ENCODE peak calls at places on chromosomes 5 and 9, in ten cellular contexts. One of them, this sample, is unnamed.

GRCh38 chr5:168282120-168282519 is 9.3 kb upstream of the WWC1 start:
- DNase-seq in CD4-positive, alpha-beta memory T cell: no peak
- DNase-seq in BJ: no peak
- DNase-seq in CD8-positive, alpha-beta T cell: no peak
- DNase-seq in IMR-90: peak
- DNase-seq in AG04449: peak
- DNase-seq in lower leg skin: no peak
- DNase-seq in foreskin fibroblast: peak
- DNase-seq in tibial artery: no peak
- DNase-seq in astrocyte: peak
- DNase-seq in this sample: peak

GRCh38 chr5:169610606-169611005 is 26.5 kb upstream of the DOCK2 start:
- DNase-seq in CD8-positive, alpha-beta T cell: no peak
- DNase-seq in AG04449: no peak
- DNase-seq in tibial artery: no peak
- DNase-seq in BJ: no peak
- DNase-seq in foreskin fibroblast: no peak
- DNase-seq in astrocyte: peak
- DNase-seq in IMR-90: peak
- DNase-seq in lower leg skin: no peak
- DNase-seq in CD4-positive, alpha-beta memory T cell: no peak
- DNase-seq in this sample: no peak

GRCh38 chr5:13567819-13568218 is 376.7 kb downstream of the DNAH5 start:
- DNase-seq in astrocyte: peak
- DNase-seq in AG04449: peak
- DNase-seq in CD4-positive, alpha-beta memory T cell: no peak
- DNase-seq in foreskin fibroblast: peak
- DNase-seq in tibial artery: no peak
- DNase-seq in IMR-90: peak
- DNase-seq in BJ: peak
- DNase-seq in lower leg skin: no peak
- DNase-seq in CD8-positive, alpha-beta T cell: no peak
- DNase-seq in this sample: peak

GRCh38 chr5:154086641-154087040 is 47.9 kb downstream of the MFAP3 start:
- DNase-seq in IMR-90: no peak
- DNase-seq in BJ: no peak
- DNase-seq in foreskin fibroblast: no peak
- DNase-seq in CD8-positive, alpha-beta T cell: no peak
- DNase-seq in tibial artery: no peak
- DNase-seq in lower leg skin: peak
- DNase-seq in AG04449: no peak
- DNase-seq in astrocyte: no peak
- DNase-seq in CD4-positive, alpha-beta memory T cell: no peak
- DNase-seq in this sample: peak

GRCh38 chr5:74020488-74020887 is 394.5 kb downstream of the ARHGEF28 start:
- DNase-seq in astrocyte: no peak
- DNase-seq in CD4-positive, alpha-beta memory T cell: no peak
- DNase-seq in BJ: no peak
- DNase-seq in tibial artery: no peak
- DNase-seq in AG04449: no peak
- DNase-seq in CD8-positive, alpha-beta T cell: no peak
- DNase-seq in foreskin fibroblast: no peak
- DNase-seq in IMR-90: no peak
- DNase-seq in lower leg skin: no peak
- DNase-seq in this sample: no peak

GRCh38 chr5:112390327-112390726 is 28.8 kb downstream of the EPB41L4A start:
- DNase-seq in IMR-90: no peak
- DNase-seq in astrocyte: no peak
- DNase-seq in foreskin fibroblast: no peak
- DNase-seq in CD4-positive, alpha-beta memory T cell: no peak
- DNase-seq in lower leg skin: no peak
- DNase-seq in BJ: no peak
- DNase-seq in AG04449: no peak
- DNase-seq in CD8-positive, alpha-beta T cell: no peak
- DNase-seq in tibial artery: no peak
- DNase-seq in this sample: no peak

GRCh38 chr9:115042781-115043509 is 75.0 kb downstream of the TNC start:
- DNase-seq in lower leg skin: no peak
- DNase-seq in AG04449: peak
- DNase-seq in astrocyte: peak
- DNase-seq in foreskin fibroblast: no peak
- DNase-seq in CD4-positive, alpha-beta memory T cell: no peak
- DNase-seq in BJ: no peak
- DNase-seq in tibial artery: peak
- DNase-seq in IMR-90: no peak
- DNase-seq in CD8-positive, alpha-beta T cell: no peak
- DNase-seq in this sample: no peak

GRCh38 chr9:113299800-113300292 is 3.3 kb downstream of the RNF183 start:
- DNase-seq in AG04449: no peak
- DNase-seq in tibial artery: no peak
- DNase-seq in foreskin fibroblast: no peak
- DNase-seq in CD4-positive, alpha-beta memory T cell: no peak
- DNase-seq in IMR-90: no peak
- DNase-seq in astrocyte: no peak
- DNase-seq in lower leg skin: no peak
- DNase-seq in CD8-positive, alpha-beta T cell: no peak
- DNase-seq in BJ: no peak
- DNase-seq in this sample: no peak

GRCh38 chr9:5321058-5321457 is 16.5 kb upstream of the RLN2 start:
- DNase-seq in tibial artery: no peak
- DNase-seq in CD4-positive, alpha-beta memory T cell: no peak
- DNase-seq in CD8-positive, alpha-beta T cell: no peak
- DNase-seq in BJ: no peak
- DNase-seq in astrocyte: no peak
- DNase-seq in IMR-90: peak
- DNase-seq in foreskin fibroblast: no peak
- DNase-seq in AG04449: no peak
- DNase-seq in lower leg skin: no peak
- DNase-seq in this sample: no peak

GRCh38 chr5:34491251-34491620 is 164.9 kb upstream of the RAI14 start:
- DNase-seq in IMR-90: peak
- DNase-seq in BJ: peak
- DNase-seq in tibial artery: no peak
- DNase-seq in CD8-positive, alpha-beta T cell: no peak
- DNase-seq in AG04449: no peak
- DNase-seq in astrocyte: no peak
- DNase-seq in CD4-positive, alpha-beta memory T cell: no peak
- DNase-seq in lower leg skin: no peak
- DNase-seq in foreskin fibroblast: no peak
- DNase-seq in this sample: no peak

GRCh38 chr9:73213300-73213699 is 61.6 kb downstream of the ANXA1 start:
- DNase-seq in CD4-positive, alpha-beta memory T cell: no peak
- DNase-seq in astrocyte: no peak
- DNase-seq in IMR-90: no peak
- DNase-seq in tibial artery: no peak
- DNase-seq in foreskin fibroblast: no peak
- DNase-seq in AG04449: no peak
- DNase-seq in CD8-positive, alpha-beta T cell: no peak
- DNase-seq in BJ: no peak
- DNase-seq in lower leg skin: no peak
- DNase-seq in this sample: no peak

GRCh38 chr9:99345451-99345850 is 123.4 kb downstream of the SEC61B start:
- DNase-seq in CD4-positive, alpha-beta memory T cell: no peak
- DNase-seq in BJ: no peak
- DNase-seq in astrocyte: no peak
- DNase-seq in CD8-positive, alpha-beta T cell: no peak
- DNase-seq in AG04449: no peak
- DNase-seq in tibial artery: no peak
- DNase-seq in foreskin fibroblast: no peak
- DNase-seq in IMR-90: no peak
- DNase-seq in lower leg skin: no peak
- DNase-seq in this sample: no peak

GRCh38 chr9:99345936-99346335 is 123.9 kb downstream of the SEC61B start:
- DNase-seq in CD8-positive, alpha-beta T cell: no peak
- DNase-seq in BJ: no peak
- DNase-seq in foreskin fibroblast: peak
- DNase-seq in tibial artery: no peak
- DNase-seq in IMR-90: peak
- DNase-seq in CD4-positive, alpha-beta memory T cell: no peak
- DNase-seq in lower leg skin: no peak
- DNase-seq in astrocyte: peak
- DNase-seq in AG04449: no peak
- DNase-seq in this sample: no peak

GRCh38 chr9:99349870-99350269 is 127.8 kb downstream of the SEC61B start:
- DNase-seq in foreskin fibroblast: no peak
- DNase-seq in astrocyte: no peak
- DNase-seq in AG04449: no peak
- DNase-seq in lower leg skin: no peak
- DNase-seq in CD4-positive, alpha-beta memory T cell: no peak
- DNase-seq in BJ: no peak
- DNase-seq in tibial artery: no peak
- DNase-seq in CD8-positive, alpha-beta T cell: no peak
- DNase-seq in IMR-90: no peak
- DNase-seq in this sample: no peak

GRCh38 chr9:99348289-99348688 is 126.2 kb downstream of the SEC61B start:
- DNase-seq in foreskin fibroblast: no peak
- DNase-seq in astrocyte: no peak
- DNase-seq in lower leg skin: no peak
- DNase-seq in AG04449: no peak
- DNase-seq in IMR-90: no peak
- DNase-seq in BJ: no peak
- DNase-seq in CD4-positive, alpha-beta memory T cell: no peak
- DNase-seq in tibial artery: no peak
- DNase-seq in CD8-positive, alpha-beta T cell: no peak
- DNase-seq in this sample: no peak

GRCh38 chr9:99347556-99347955 is 125.5 kb downstream of the SEC61B start:
- DNase-seq in CD4-positive, alpha-beta memory T cell: no peak
- DNase-seq in lower leg skin: no peak
- DNase-seq in BJ: no peak
- DNase-seq in CD8-positive, alpha-beta T cell: no peak
- DNase-seq in astrocyte: no peak
- DNase-seq in IMR-90: no peak
- DNase-seq in foreskin fibroblast: no peak
- DNase-seq in tibial artery: no peak
- DNase-seq in AG04449: no peak
- DNase-seq in this sample: no peak
- H3K4me3 ChIP-seq in CD4-positive, alpha-beta memory T cell: no peak
- H3K4me3 ChIP-seq in lower leg skin: no peak
- H3K4me3 ChIP-seq in BJ: no peak
- H3K4me3 ChIP-seq in CD8-positive, alpha-beta T cell: no peak
- H3K4me3 ChIP-seq in astrocyte: no peak
- H3K4me3 ChIP-seq in IMR-90: no peak
- H3K4me3 ChIP-seq in foreskin fibroblast: no peak
- H3K4me3 ChIP-seq in tibial artery: no peak
- H3K4me3 ChIP-seq in AG04449: no peak
- H3K4me3 ChIP-seq in this sample: no peak

DNA sequence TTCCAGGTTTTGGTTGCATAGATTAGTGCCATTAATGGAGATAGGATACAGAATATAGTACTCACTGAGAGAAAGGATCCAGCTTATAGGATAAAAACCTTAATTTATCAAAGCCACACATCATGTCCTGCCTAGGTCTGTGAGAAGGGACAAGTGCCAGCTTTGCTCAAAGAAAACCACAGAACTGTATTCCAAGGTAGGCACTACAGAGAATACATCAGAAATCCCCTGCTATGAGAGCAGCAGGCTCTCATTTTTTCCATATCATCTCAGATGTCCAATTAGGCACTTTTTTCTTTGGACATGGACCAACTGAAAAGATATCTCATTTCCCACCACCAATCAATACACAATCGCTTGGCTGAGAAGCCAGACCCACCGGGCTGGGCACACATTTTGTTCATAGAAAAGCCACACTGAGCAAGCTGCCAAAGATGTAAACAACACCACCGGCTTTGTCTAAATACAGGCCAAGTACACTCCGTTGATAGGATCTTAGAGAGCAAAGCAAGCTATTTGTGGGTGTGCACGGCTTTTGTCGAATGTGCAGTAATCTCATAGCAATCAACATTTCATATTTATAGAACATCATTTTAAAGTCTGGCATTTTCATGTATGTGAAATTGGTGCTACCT is 25.9 kb downstream of the STOM start:
- DNase-seq in CD4-positive, alpha-beta memory T cell: no peak
- DNase-seq in CD8-positive, alpha-beta T cell: no peak
- DNase-seq in tibial artery: no peak
- DNase-seq in foreskin fibroblast: no peak
- DNase-seq in AG04449: no peak
- DNase-seq in BJ: no peak
- DNase-seq in lower leg skin: no peak
- DNase-seq in IMR-90: no peak
- DNase-seq in astrocyte: no peak
- DNase-seq in this sample: no peak
- H3K4me3 ChIP-seq in CD4-positive, alpha-beta memory T cell: no peak
- H3K4me3 ChIP-seq in CD8-positive, alpha-beta T cell: no peak
- H3K4me3 ChIP-seq in tibial artery: no peak
- H3K4me3 ChIP-seq in foreskin fibroblast: no peak
- H3K4me3 ChIP-seq in AG04449: no peak
- H3K4me3 ChIP-seq in BJ: no peak
- H3K4me3 ChIP-seq in lower leg skin: no peak
- H3K4me3 ChIP-seq in IMR-90: no peak
- H3K4me3 ChIP-seq in astrocyte: no peak
- H3K4me3 ChIP-seq in this sample: no peak

GRCh38 chr9:130932220-130933069 is 6.6 kb downstream of the FIBCD1 start:
- DNase-seq in CD8-positive, alpha-beta T cell: no peak
- DNase-seq in foreskin fibroblast: peak
- DNase-seq in astrocyte: no peak
- DNase-seq in CD4-positive, alpha-beta memory T cell: no peak
- DNase-seq in BJ: no peak
- DNase-seq in lower leg skin: no peak
- DNase-seq in IMR-90: peak
- DNase-seq in AG04449: no peak
- DNase-seq in tibial artery: no peak
- DNase-seq in this sample: no peak
- H3K4me3 ChIP-seq in CD8-positive, alpha-beta T cell: no peak
- H3K4me3 ChIP-seq in foreskin fibroblast: no peak
- H3K4me3 ChIP-seq in astrocyte: peak
- H3K4me3 ChIP-seq in CD4-positive, alpha-beta memory T cell: no peak
- H3K4me3 ChIP-seq in BJ: no peak
- H3K4me3 ChIP-seq in lower leg skin: no peak
- H3K4me3 ChIP-seq in IMR-90: peak
- H3K4me3 ChIP-seq in AG04449: no peak
- H3K4me3 ChIP-seq in tibial artery: no peak
- H3K4me3 ChIP-seq in this sample: no peak

DNA sequence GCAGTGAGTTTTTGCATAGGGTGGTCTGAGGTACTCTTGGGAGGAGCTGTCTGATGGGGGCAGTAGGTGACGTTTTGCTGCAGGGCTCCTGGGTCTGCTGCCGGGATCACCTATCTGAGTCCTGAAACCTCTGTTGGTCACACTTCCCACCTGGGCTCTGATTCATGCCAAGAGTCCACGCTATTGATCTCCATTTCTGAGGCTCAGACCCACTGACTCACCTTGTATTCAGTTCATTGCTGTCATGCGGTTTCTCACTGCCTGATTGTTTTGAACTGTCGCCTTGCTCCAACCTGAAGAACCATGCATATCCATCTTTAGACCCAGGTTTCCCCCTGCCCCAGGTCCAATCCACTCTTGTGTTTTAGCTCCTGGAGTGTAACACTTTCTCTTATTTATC is 101.3 kb downstream of the NPR3 start:
- DNase-seq in IMR-90: no peak
- DNase-seq in BJ: no peak
- DNase-seq in foreskin fibroblast: no peak
- DNase-seq in CD8-positive, alpha-beta T cell: no peak
- DNase-seq in astrocyte: no peak
- DNase-seq in lower leg skin: no peak
- DNase-seq in tibial artery: no peak
- DNase-seq in AG04449: no peak
- DNase-seq in CD4-positive, alpha-beta memory T cell: no peak
- DNase-seq in this sample: no peak
- H3K4me3 ChIP-seq in IMR-90: no peak
- H3K4me3 ChIP-seq in BJ: no peak
- H3K4me3 ChIP-seq in foreskin fibroblast: no peak
- H3K4me3 ChIP-seq in CD8-positive, alpha-beta T cell: no peak
- H3K4me3 ChIP-seq in astrocyte: no peak
- H3K4me3 ChIP-seq in lower leg skin: no peak
- H3K4me3 ChIP-seq in tibial artery: no peak
- H3K4me3 ChIP-seq in AG04449: no peak
- H3K4me3 ChIP-seq in CD4-positive, alpha-beta memory T cell: no peak
- H3K4me3 ChIP-seq in this sample: no peak

This sample was measured in HFF-Myc.